ENCODE peak calls at places on chromosomes 3 and 15, in six cellular contexts. S is endothelial cell of umbilical vein, N is colonic mucosa, U is neural progenitor cell, W is mesendoderm, O is GM23248. I is an unnamed sample. For H3K4me1, the result is how much of the 10 kb centered on the place peaks cover.

GRCh38 chr15:88894819-88895767 is at the start of gene HAPLN3:
- DNase-seq in S (peak), N (peak), U (peak), W (peak), O (peak), I (no peak)

GRCh38 chr3:123337226-123337625 is 111.7 kb downstream of the ADCY5 start:
- DNase-seq in S (no peak), N (no peak), U (no peak), W (no peak), O (no peak), I (no peak)

GRCh38 chr3:94285874-94286273 is 223.0 kb downstream of the NSUN3 start:
- DNase-seq in S (peak), N (no peak), U (peak), W (no peak), O (peak), I (no peak)

GRCh38 chr3:196179380-196180308 is 31.6 kb downstream of the ZDHHC19 start:
- DNase-seq in S (peak), N (no peak), U (peak), W (peak), O (peak), I (peak)

GRCh38 chr3:17372811-17373210 is 369.6 kb downstream of the TBC1D5 start:
- DNase-seq in S (peak), N (no peak), U (no peak), W (no peak), O (peak), I (no peak)

GRCh38 chr3:185656321-185656840 is 70.3 kb downstream of the SENP2 start:
- DNase-seq in S (peak), N (no peak), U (no peak), W (no peak), O (peak), I (no peak)

GRCh38 chr15:81419304-81419943 is 45.4 kb upstream of the TMC3 start:
- DNase-seq in S (no peak), N (no peak), U (peak), W (peak), O (no peak), I (peak)

GRCh38 chr3:42159706-42160472 is 68.7 kb downstream of the TRAK1 start:
- DNase-seq in S (peak), N (peak), U (peak), W (peak), O (peak), I (peak)

GRCh38 chr3:43765417-43766030 is 74.8 kb downstream of the ABHD5 start:
- DNase-seq in S (no peak), N (no peak), U (no peak), W (no peak), O (peak), I (no peak)

GRCh38 chr3:106717178-106717780 is 660.0 kb upstream of the CCDC54 start:
- DNase-seq in S (no peak), N (no peak), U (no peak), W (no peak), O (no peak), I (no peak)

GRCh38 chr15:92883643-92884458 is 16.3 kb upstream of the CHD2 start:
- DNase-seq in S (peak), N (no peak), U (no peak), W (peak), O (peak), I (no peak)

GRCh38 chr15:29270169-29270955 is 740 bp upstream of the NSMCE3 start:
- DNase-seq in S (no peak), N (peak), U (no peak), W (no peak), O (peak), I (no peak)

GRCh38 chr3:13557417-13557816 is 8.5 kb downstream of the FBLN2 start:
- DNase-seq in S (no peak), N (no peak), U (no peak), W (no peak), O (no peak), I (no peak)

GRCh38 chr3:33840179-33840578 is 41.7 kb downstream of the PDCD6IP start:
- DNase-seq in S (no peak), N (peak), U (no peak), W (no peak), O (no peak), I (no peak)

GRCh38 chr3:31013843-31014242 is 119.4 kb upstream of the GADL1 start:
- DNase-seq in S (no peak), N (no peak), U (no peak), W (no peak), O (peak), I (no peak)

GRCh38 chr15:69016021-69016595 is 1.6 kb downstream of the NOX5 start:
- DNase-seq in S (no peak), N (no peak), U (no peak), W (no peak), O (no peak), I (no peak)

GRCh38 chr15:101528108-101528916 is 38.8 kb upstream of the PCSK6 start:
- DNase-seq in S (no peak), N (peak), U (no peak), W (no peak), O (peak), I (no peak)

GRCh38 chr15:40960151-40960885 is 7.0 kb downstream of the CHAC1 start:
- DNase-seq in S (no peak), N (no peak), U (no peak), W (no peak), O (no peak), I (no peak)

GRCh38 chr3:45817788-45818523 is 21.6 kb upstream of the SLC6A20 start:
- DNase-seq in S (peak), N (no peak), U (no peak), W (no peak), O (peak), I (no peak)

GRCh38 chr15:71436854-71437253 is 321.6 kb downstream of the THSD4 start:
- DNase-seq in S (no peak), N (no peak), U (no peak), W (no peak), O (no peak), I (no peak)

GRCh38 chr3:46664188-46664970 is 29.1 kb downstream of the ALS2CL start:
- DNase-seq in S (no peak), N (peak), U (no peak), W (no peak), O (no peak), I (no peak)

GRCh38 chr15:48360841-48361240 is 29.6 kb downstream of the DUT start:
- DNase-seq in S (no peak), N (no peak), U (no peak), W (peak), O (peak), I (no peak)

GRCh38 chr15:89174476-89174875 is 46.9 kb downstream of the RLBP1 start:
- DNase-seq in S (peak), N (no peak), U (no peak), W (no peak), O (no peak), I (no peak)

GRCh38 chr3:123412811-123413588 is 35.9 kb downstream of the ADCY5 start:
- DNase-seq in S (no peak), N (no peak), U (no peak), W (no peak), O (peak), I (no peak)

GRCh38 chr3:57065588-57065987 is 5.1 kb downstream of the SPATA12 start:
- DNase-seq in S (no peak), N (no peak), U (no peak), W (peak), O (peak), I (no peak)

GRCh38 chr3:186986811-186987210 is 56.5 kb downstream of the ST6GAL1 start:
- DNase-seq in S (no peak), N (no peak), U (no peak), W (no peak), O (no peak), I (no peak)

GRCh38 chr15:79844221-79844620 is 52.6 kb downstream of the MTHFS start:
- DNase-seq in S (no peak), N (no peak), U (no peak), W (no peak), O (no peak), I (no peak)

DNA sequence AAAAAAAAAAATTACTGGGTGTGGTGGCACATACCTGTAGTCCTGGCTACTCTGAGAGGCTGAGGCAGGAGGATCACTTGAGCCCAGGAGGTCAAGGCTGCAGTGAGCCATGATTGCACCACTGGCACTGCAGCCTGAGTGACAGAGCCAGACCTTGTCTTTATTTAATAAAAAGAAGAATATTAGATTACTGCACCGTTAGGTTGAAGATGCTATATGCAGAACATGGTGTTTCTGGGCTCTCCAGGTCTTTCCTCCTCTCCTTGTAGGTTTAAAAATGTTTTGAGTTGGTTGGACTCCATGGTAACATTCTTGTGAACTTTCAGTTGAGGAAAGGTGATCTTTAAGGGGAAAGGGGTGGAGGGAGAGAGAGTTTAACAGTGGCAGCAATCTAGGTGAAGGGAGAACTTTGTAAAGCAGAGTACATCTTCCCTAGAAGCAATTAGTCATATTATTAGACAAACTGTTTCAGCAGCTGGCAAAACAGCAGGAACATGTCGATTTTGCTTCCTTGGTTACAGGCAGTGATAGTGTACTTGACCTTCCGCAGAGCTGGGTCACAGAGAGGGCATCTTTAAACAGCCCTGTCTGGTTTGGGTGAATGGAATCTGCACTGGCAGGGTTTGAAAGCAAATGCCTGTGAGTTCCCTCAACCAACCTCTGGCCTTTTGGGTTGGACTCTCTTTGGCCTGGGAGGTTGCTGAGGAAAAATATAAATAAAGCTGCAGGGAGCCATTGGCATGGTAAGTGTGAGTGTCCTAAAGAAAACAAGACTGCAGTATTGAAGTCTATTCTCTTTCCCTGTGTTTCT is 42.8 kb downstream of the NR2C2 start:
- DNase-seq in S (peak), N (no peak), U (peak), W (peak), O (peak), I (peak)
- H3K4me1 ChIP-seq in S (under half), N (under half), U (under half), W (under half), O (under half), I (under half)

GRCh38 chr3:65438612-65439011 is 600.1 kb downstream of the MAGI1 start:
- DNase-seq in S (no peak), N (no peak), U (no peak), W (no peak), O (no peak), I (no peak)

GRCh38 chr3:65443739-65444447 is 594.8 kb downstream of the MAGI1 start:
- DNase-seq in S (no peak), N (no peak), U (no peak), W (no peak), O (no peak), I (no peak)

GRCh38 chr3:65436580-65436979 is 602.1 kb downstream of the MAGI1 start:
- DNase-seq in S (peak), N (no peak), U (peak), W (peak), O (no peak), I (peak)

GRCh38 chr3:65438096-65438495 is 600.6 kb downstream of the MAGI1 start:
- DNase-seq in S (no peak), N (no peak), U (no peak), W (no peak), O (no peak), I (no peak)

GRCh38 chr3:65439641-65440040 is 599.1 kb downstream of the MAGI1 start:
- DNase-seq in S (peak), N (peak), U (peak), W (peak), O (peak), I (peak)
- H3K9ac ChIP-seq in S (no peak), N (no peak), U (no peak), W (no peak), O (no peak), I (no peak)

DNA sequence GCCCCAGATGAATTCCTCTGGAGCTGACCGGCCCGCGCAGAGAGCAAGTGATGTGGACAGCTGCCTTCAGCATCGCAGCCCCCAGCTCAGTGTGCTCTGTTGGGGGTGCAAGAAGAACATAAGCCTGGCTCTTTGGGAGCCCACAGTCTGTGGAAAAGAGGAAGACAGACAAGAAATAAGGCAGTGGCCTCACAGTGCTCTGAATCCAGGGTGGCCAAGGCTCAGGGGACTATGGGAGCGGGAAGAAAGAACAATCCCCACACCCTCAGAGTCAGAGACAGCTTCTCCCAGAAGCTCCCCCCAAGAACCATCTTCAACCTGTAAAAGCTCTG is 277 bp upstream of the HDDC3 start:
- DNase-seq in S (no peak), N (no peak), U (no peak), W (no peak), O (no peak), I (no peak)
- H3K4me1 ChIP-seq in S (under half), N (under half), U (under half), W (under half), O (under half), I (under half)

GRCh38 chr3:194766845-194767244 is 81.2 kb downstream of the FAM43A start:
- DNase-seq in S (no peak), N (no peak), U (no peak), W (no peak), O (no peak), I (no peak)

GRCh38 chr3:194772241-194773000 is 86.7 kb downstream of the FAM43A start:
- DNase-seq in S (no peak), N (no peak), U (no peak), W (no peak), O (peak), I (no peak)

GRCh38 chr3:194769020-194769643 is 83.4 kb downstream of the FAM43A start:
- DNase-seq in S (peak), N (peak), U (peak), W (peak), O (peak), I (peak)

GRCh38 chr3:194767430-194768207 is 81.9 kb downstream of the FAM43A start:
- DNase-seq in S (no peak), N (no peak), U (no peak), W (no peak), O (no peak), I (no peak)

DNA sequence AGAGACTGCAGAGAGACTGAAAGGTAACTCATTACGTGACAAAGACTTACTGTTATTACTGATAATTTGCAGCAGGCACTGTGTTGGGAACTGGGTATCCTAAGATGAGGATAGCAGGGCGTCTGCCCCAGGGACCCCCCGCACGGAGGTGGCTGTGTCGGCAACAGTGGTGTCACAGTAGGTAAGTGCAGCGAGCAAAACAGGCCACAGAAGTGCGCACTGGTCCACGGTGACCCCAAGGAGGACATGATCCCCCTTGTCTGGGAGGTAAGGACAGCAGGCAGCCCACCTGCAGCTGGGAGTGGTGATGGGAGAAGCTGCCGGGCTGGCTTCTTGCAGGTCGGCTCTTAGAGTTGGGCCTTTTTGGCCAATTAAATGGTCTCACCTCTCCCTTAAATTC is 82.9 kb downstream of the FAM43A start:
- DNase-seq in S (no peak), N (no peak), U (no peak), W (no peak), O (no peak), I (no peak)
- H3K9ac ChIP-seq in S (no peak), N (no peak), U (no peak), W (peak), O (no peak), I (no peak)

GRCh38 chr3:127823590-127823857 is 1.2 kb upstream of the MGLL start:
- DNase-seq in S (peak), N (no peak), U (no peak), W (no peak), O (no peak), I (no peak)
- H3K4me1 ChIP-seq in S (under half), N (under half), U (under half), W (under half), O (under half), I (under half)

GRCh38 chr3:136069933-136070332 is 104.4 kb downstream of the PPP2R3A start:
- DNase-seq in S (no peak), N (no peak), U (no peak), W (no peak), O (peak), I (no peak)
- H3K9ac ChIP-seq in S (no peak), N (no peak), U (no peak), W (no peak), O (peak), I (no peak)

GRCh38 chr3:98966862-98967554 is 65.5 kb upstream of the DCBLD2 start:
- DNase-seq in S (peak), N (no peak), U (no peak), W (no peak), O (peak), I (no peak)

GRCh38 chr3:98968347-98968746 is 66.9 kb upstream of the DCBLD2 start:
- DNase-seq in S (peak), N (no peak), U (no peak), W (no peak), O (peak), I (no peak)

GRCh38 chr3:98967758-98968157 is 66.3 kb upstream of the DCBLD2 start:
- DNase-seq in S (peak), N (no peak), U (no peak), W (no peak), O (no peak), I (no peak)

GRCh38 chr3:98964784-98965183 is 63.3 kb upstream of the DCBLD2 start:
- DNase-seq in S (no peak), N (no peak), U (no peak), W (no peak), O (no peak), I (no peak)

GRCh38 chr3:98966434-98966833 is 64.9 kb upstream of the DCBLD2 start:
- DNase-seq in S (peak), N (no peak), U (no peak), W (no peak), O (no peak), I (no peak)
- H3K4me1 ChIP-seq in S (half or more), N (under half), U (under half), W (under half), O (half or more), I (under half)

GRCh38 chr3:192831801-192832347 is 85.8 kb downstream of the MB21D2 start:
- DNase-seq in S (no peak), N (no peak), U (no peak), W (no peak), O (peak), I (no peak)

GRCh38 chr3:192833177-192833890 is 84.3 kb downstream of the MB21D2 start:
- DNase-seq in S (peak), N (no peak), U (no peak), W (no peak), O (peak), I (no peak)

GRCh38 chr3:192831111-192831644 is 86.5 kb downstream of the MB21D2 start:
- DNase-seq in S (no peak), N (no peak), U (no peak), W (no peak), O (peak), I (no peak)

GRCh38 chr3:192827863-192828594 is 89.6 kb downstream of the MB21D2 start:
- DNase-seq in S (no peak), N (no peak), U (no peak), W (no peak), O (no peak), I (no peak)

DNA sequence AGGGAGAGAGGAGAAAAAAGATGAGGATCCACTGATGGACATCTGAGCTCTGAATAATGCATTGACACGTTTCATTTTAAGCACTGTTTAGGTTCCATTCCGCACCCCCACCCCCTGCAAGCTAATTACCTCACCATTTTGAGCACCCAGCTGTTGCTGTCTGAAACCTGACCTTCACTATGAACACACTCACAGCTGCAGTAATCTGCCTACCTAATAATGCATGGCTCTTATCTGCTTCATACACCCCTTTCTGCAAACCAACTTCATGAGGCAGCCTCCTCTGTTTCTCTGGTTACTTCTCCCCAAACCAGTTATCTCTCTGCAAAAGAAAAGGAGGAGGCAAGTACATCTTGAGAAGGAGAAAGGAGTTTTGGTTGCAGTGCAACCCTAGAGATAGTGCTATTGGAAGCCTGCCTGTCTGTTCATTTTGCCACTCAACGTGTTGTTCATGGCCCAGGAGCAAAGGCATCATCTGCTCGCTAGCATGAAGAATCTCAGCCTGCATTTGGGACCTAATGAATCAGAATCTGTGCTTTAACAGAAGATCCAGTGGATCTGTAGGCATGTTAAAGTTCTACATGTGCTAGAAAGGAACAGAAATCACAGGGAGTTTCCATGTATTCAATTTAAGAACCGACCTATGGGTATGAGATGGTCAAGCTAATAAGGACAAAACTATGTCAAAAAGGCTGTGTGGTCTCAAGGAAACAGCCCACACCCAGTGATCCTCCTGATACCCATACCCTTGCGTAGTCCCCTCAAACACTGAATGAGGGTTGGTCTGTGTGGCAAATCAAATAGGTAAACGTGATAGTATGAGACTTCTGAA is 87.2 kb downstream of the MB21D2 start:
- DNase-seq in S (no peak), N (no peak), U (no peak), W (no peak), O (no peak), I (no peak)
- H3K9ac ChIP-seq in S (no peak), N (no peak), U (no peak), W (no peak), O (peak), I (no peak)

GRCh38 chr15:64847876-64848716 is 6.4 kb downstream of the PLEKHO2 start:
- DNase-seq in S (no peak), N (no peak), U (peak), W (no peak), O (no peak), I (no peak)

GRCh38 chr15:64854526-64854925 is 12.8 kb downstream of the PLEKHO2 start:
- DNase-seq in S (no peak), N (no peak), U (peak), W (no peak), O (no peak), I (no peak)

GRCh38 chr15:64854041-64854440 is 12.3 kb downstream of the PLEKHO2 start:
- DNase-seq in S (no peak), N (no peak), U (peak), W (no peak), O (no peak), I (no peak)

GRCh38 chr15:64850778-64851502 is 9.2 kb downstream of the PLEKHO2 start:
- DNase-seq in S (no peak), N (no peak), U (peak), W (peak), O (no peak), I (no peak)

GRCh38 chr15:64851503-64851840 is 9.8 kb downstream of the PLEKHO2 start:
- DNase-seq in S (no peak), N (no peak), U (peak), W (peak), O (peak), I (no peak)
- H3K4me1 ChIP-seq in S (under half), N (under half), U (under half), W (under half), O (under half), I (under half)

I was measured in NT2/D1.